ENCODE peak calls at places on chromosomes 12 and 14, in four cellular contexts. C, Y, G and N are unnamed samples.
A peak's percentile ranks its signal among the peaks of the same experiment; 100 is the strongest.

GRCh38 chr14:34711169-34711568 is 3.2 kb downstream of the CFL2 start:
- DNase-seq in C (no peak), Y (no peak), G (no peak), N (no peak)

GRCh38 chr12:119024226-119024810 is 43.0 kb downstream of the SRRM4 start:
- DNase-seq in C (no peak), Y (no peak), G (no peak), N (no peak)

GRCh38 chr12:2372178-2372577 is 319.4 kb downstream of the CACNA1C start:
- DNase-seq in C (no peak), Y (no peak), G (no peak), N (no peak)

GRCh38 chr14:51097287-51097686 is 2.4 kb upstream of the TRIM9 start:
- DNase-seq in C (no peak), Y (no peak), G (no peak), N (no peak)

GRCh38 chr12:22437031-22437806 is 102.7 kb upstream of the ST8SIA1 start:
- DNase-seq in C (no peak), Y (no peak), G (no peak), N (no peak)

GRCh38 chr12:54475542-54475941 is 2.1 kb upstream of the GTSF1 start:
- DNase-seq in C (no peak), Y (no peak), G (no peak), N (no peak)

GRCh38 chr14:30996892-30997659 is 28.4 kb upstream of the AP4S1 start:
- DNase-seq in C (no peak), Y (no peak), G (no peak), N (no peak)

GRCh38 chr14:92693998-92694780 is 54.2 kb downstream of the LGMN start:
- DNase-seq in C (no peak), Y (no peak), G (no peak), N (no peak)

GRCh38 chr14:50521912-50522341 is 10.4 kb downstream of the MAP4K5 start:
- DNase-seq in C (no peak), Y (no peak), G (no peak), N (no peak)

GRCh38 chr12:67919406-67919805 is 69.8 kb upstream of the IFNG-AS1 start:
- DNase-seq in C (no peak), Y (no peak), G (no peak), N (no peak)

GRCh38 chr14:27025648-27026047 is 427.8 kb upstream of the NOVA1 start:
- DNase-seq in C (no peak), Y (no peak), G (no peak), N (no peak)

GRCh38 chr12:9906888-9907287 is 25.3 kb downstream of the CLEC2A start:
- DNase-seq in C (no peak), Y (no peak), G (no peak), N (no peak)

GRCh38 chr14:92224348-92224954 is 98.5 kb upstream of the SLC24A4 start:
- DNase-seq in C (no peak), Y (no peak), G (no peak), N (no peak)

GRCh38 chr14:90727082-90727481 is 89.1 kb downstream of the TTC7B start:
- DNase-seq in C (no peak), Y (no peak), G (no peak), N (peak; percentile 23)

GRCh38 chr12:113880337-113880736 is 85.8 kb downstream of the RBM19 start:
- DNase-seq in C (no peak), Y (no peak), G (no peak), N (no peak)

GRCh38 chr14:35333347-35333730 is 41.2 kb downstream of the PSMA6 start:
- DNase-seq in C (no peak), Y (no peak), G (no peak), N (no peak)

GRCh38 chr14:21852061-21852664 is 178.5 kb upstream of the OR4E1 start:
- DNase-seq in C (peak; percentile 7), Y (peak; percentile 50), G (no peak), N (no peak)

GRCh38 chr12:107369006-107369405 is 275.7 kb upstream of the CRY1 start:
- DNase-seq in C (no peak), Y (no peak), G (no peak), N (no peak)

GRCh38 chr12:107369679-107370078 is 276.3 kb upstream of the CRY1 start:
- DNase-seq in C (no peak), Y (no peak), G (no peak), N (no peak)

GRCh38 chr12:107366322-107366721 is 273.0 kb upstream of the CRY1 start:
- DNase-seq in C (no peak), Y (no peak), G (no peak), N (no peak)

GRCh38 chr12:107365703-107366102 is 272.4 kb upstream of the CRY1 start:
- DNase-seq in C (no peak), Y (no peak), G (no peak), N (no peak)

DNA sequence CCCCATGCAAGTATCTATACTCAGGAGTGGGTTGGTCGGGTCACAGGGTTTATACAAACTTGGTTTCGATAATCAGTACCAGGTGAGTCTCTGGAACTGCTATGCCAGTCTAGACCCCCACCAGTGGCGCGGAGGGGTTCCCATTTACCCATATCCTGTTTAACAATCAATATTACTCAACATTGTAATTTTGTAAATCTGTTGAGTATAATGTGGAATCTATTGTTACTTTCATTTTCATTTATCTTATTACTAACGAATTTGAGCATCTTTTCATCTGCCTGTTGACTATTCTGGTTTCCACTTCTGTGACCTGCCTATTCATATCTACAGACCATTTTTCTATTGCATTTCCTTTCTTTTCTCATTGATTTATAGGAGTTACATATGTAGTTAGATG is 275.2 kb upstream of the CRY1 start:
- DNase-seq in C (no peak), Y (no peak), G (no peak), N (no peak)
- H3K4me3 ChIP-seq in C (no peak overlapping the region), Y (no peak overlapping the region), G (no peak overlapping the region), N (no peak overlapping the region)

DNA sequence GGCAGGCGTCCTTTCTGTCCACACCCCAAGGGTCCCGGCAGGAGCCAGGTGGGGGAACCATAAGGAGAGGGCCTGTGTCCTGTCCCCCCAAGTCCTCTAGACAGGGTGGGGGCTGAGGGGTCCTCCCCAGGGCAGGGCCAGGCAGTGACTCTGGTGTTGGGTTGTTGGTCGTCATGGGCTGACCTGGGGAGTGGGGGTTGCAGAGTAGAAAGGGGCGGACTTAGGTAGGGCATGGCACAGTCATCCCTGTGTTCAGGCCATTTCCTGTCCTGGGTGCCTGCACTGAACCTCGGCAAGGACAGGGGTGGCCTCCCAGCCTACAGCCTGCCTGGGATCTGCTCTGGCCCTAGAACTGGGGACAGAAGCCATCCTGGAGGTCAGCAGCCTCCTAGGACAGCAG is 356.2 kb downstream of the TMEM121 start:
- DNase-seq in C (no peak), Y (no peak), G (peak; percentile 2), N (no peak)
- H3K9me3 ChIP-seq in C (no peaks in the 10 kb centered on the region), Y (peaks cover 53% of the 10 kb centered on the region), G (no peaks in the 10 kb centered on the region), N (peaks cover under 1% of the 10 kb centered on the region)

DNA sequence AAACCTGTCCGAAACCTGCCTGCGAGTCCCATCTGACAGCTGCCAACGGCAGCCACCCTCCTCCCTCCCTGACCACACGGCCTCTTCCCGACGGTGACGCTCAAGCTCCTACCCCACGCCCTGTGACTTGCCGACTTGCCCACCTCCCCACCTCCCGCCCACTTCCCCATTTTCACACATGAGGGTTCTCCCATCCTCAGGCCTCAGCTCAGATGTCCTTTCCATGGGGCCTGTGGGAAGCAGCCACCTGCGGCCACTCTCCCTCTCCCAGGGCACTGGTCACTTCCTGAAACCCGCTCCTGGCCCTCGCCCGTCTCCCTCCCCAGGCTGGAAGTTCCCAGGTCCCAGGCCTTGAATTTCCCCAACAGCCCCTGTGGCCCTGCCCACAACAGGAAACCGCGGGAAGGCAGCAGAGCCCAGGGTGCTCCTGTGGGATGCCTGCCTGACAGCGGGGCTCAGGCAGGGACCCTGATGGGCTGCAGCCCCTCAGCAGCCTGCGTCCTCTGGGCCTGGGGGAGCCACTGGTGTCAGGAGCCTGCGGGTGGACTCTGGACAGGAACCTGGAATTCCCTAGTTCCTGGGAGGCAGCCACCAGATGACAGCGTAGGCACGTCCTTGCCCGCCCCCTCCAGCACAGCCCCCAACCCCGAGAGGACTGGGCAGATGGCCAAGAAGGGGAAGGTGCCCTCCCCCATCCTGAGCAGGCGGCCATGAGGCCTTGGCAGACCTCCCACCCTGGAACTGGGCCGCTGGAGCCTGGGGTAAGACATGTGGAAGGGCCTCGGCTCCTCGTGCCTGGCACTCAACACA is 60.6 kb upstream of the FBRSL1 start:
- DNase-seq in C (no peak), Y (no peak), G (no peak), N (no peak)
- H3K4me3 ChIP-seq in C (no peak overlapping the region), Y (no peak overlapping the region), G (no peak overlapping the region), N (no peak overlapping the region)

GRCh38 chr12:133063556-133063955 is 17.2 kb upstream of the ZNF140 start:
- DNase-seq in C (no peak), Y (no peak), G (no peak), N (no peak)
- H3K9me3 ChIP-seq in C (peaks cover 13% of the 10 kb centered on the region), Y (peaks cover 57% of the 10 kb centered on the region), G (peaks cover 62% of the 10 kb centered on the region), N (peaks cover 73% of the 10 kb centered on the region)

GRCh38 chr14:69573841-69574265 is 818 bp downstream of the CCDC177 start:
- DNase-seq in C (no peak), Y (peak; percentile 88), G (peak; percentile 39), N (no peak)
- H3K4me3 ChIP-seq in C (no peak overlapping the region), Y (peak overlapping the region; percentile 80), G (no peak overlapping the region), N (no peak overlapping the region)

GRCh38 chr14:104393199-104393897 is 186.2 kb upstream of the C14orf180 start:
- DNase-seq in C (no peak), Y (no peak), G (no peak), N (peak; percentile 22)

GRCh38 chr14:104392396-104393198 is 187.0 kb upstream of the C14orf180 start:
- DNase-seq in C (no peak), Y (no peak), G (peak; percentile 11), N (no peak)

GRCh38 chr14:104390221-104390931 is 189.2 kb upstream of the C14orf180 start:
- DNase-seq in C (no peak), Y (no peak), G (no peak), N (no peak)

GRCh38 chr14:104390941-104391901 is 188.3 kb upstream of the C14orf180 start:
- DNase-seq in C (no peak), Y (no peak), G (no peak), N (no peak)

GRCh38 chr14:104392001-104392395 is 187.6 kb upstream of the C14orf180 start:
- DNase-seq in C (no peak), Y (no peak), G (no peak), N (no peak)
- H3K9me3 ChIP-seq in C (no peaks in the 10 kb centered on the region), Y (no peaks in the 10 kb centered on the region), G (no peaks in the 10 kb centered on the region), N (peaks cover 6% of the 10 kb centered on the region)

DNA sequence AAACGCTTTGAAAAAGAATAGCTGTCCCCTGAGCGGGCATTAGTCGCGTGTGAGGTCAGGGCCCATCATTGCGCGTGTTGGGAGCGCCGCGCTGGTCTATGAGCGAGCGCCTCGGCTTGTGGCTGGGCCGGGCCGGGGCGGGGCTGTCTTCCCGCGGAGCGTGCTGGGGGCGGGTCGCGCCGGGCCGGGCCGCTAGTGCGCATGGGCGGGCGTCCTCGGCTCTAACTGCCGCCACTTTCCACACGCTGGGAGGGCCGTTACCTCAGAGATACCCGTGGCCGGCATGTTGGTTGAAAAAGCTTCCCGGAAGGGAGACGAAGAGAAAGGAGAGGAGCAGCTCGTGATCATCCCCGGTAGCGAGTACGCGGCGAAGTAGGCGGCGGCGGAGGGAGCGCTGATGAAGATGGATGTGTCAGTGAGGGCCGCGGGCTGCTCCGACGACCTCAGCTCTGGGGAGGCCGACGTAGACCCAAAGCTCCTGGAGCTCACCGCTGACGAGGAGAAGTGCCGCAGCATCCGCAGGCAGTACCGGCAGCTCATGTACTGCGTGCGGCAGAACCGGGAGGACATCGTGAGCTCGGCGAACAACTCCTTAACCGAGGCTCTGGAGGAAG is at the start of gene EID3:
- DNase-seq in C (peak; percentile 80), Y (peak; percentile 51), G (peak; percentile 92), N (peak; percentile 86)
- H3K4me3 ChIP-seq in C (peak within 1 kb of the TSS; percentile 38), Y (no peak within 1 kb of the TSS), G (peak within 1 kb of the TSS; percentile 47), N (peak within 1 kb of the TSS; percentile 17)

GRCh38 chr14:95466506-95466905 is 49.9 kb downstream of the SYNE3 start:
- DNase-seq in C (no peak), Y (no peak), G (no peak), N (no peak)
- H3K9me3 ChIP-seq in C (no peaks in the 10 kb centered on the region), Y (peaks cover 2% of the 10 kb centered on the region), G (no peaks in the 10 kb centered on the region), N (no peaks in the 10 kb centered on the region)